ENCODE peak calls at places on chromosomes 12 and 14, in six cellular contexts. N is cardiac fibroblast; O is HEK293T; Y is activated naive CD4-positive, alpha-beta T cell treated with anti-CD3 and anti-CD28 coated beads for 36 hours; X is fibroblast of the aortic adventitia; Q is HTR-8/SVneo. A is an unnamed sample.

GRCh38 chr12:14289596-14289995 is 75.9 kb upstream of the ATF7IP start:
- DNase-seq in N (no peak), O (no peak), Y (no peak), X (no peak), Q (no peak), A (no peak)

GRCh38 chr12:105031061-105031807 is 45.1 kb downstream of the NOPCHAP1 start:
- DNase-seq in N (no peak), O (no peak), Y (no peak), X (no peak), Q (no peak), A (no peak)

GRCh38 chr14:60327447-60328331 is 78.7 kb downstream of the PPM1A start:
- DNase-seq in N (no peak), O (peak; percentile 13), Y (peak; percentile 67), X (no peak), Q (no peak), A (no peak)

GRCh38 chr12:29818925-29819324 is 35.2 kb upstream of the TMTC1 start:
- DNase-seq in N (no peak), O (no peak), Y (no peak), X (peak; percentile 87), Q (no peak), A (no peak)

GRCh38 chr14:75431827-75432226 is 4.0 kb downstream of the JDP2 start:
- DNase-seq in N (no peak), O (no peak), Y (no peak), X (peak; percentile 28), Q (no peak), A (no peak)

GRCh38 chr12:65705380-65705876 is 118.9 kb upstream of the HMGA2 start:
- DNase-seq in N (no peak), O (no peak), Y (no peak), X (no peak), Q (no peak), A (no peak)

GRCh38 chr14:56585461-56586084 is 6.0 kb downstream of the TMEM260 start:
- DNase-seq in N (peak; percentile 45), O (peak; percentile 12), Y (no peak), X (no peak), Q (no peak), A (no peak)

GRCh38 chr12:75438052-75438754 is 42.4 kb upstream of the GLIPR1 start:
- DNase-seq in N (no peak), O (no peak), Y (peak; percentile 21), X (no peak), Q (no peak), A (no peak)

GRCh38 chr12:49838973-49839633 is 3.8 kb downstream of the BCDIN3D start:
- DNase-seq in N (peak; percentile 69), O (peak; percentile 41), Y (peak; percentile 58), X (peak; percentile 69), Q (peak; percentile 45), A (peak; percentile 66)

GRCh38 chr14:64673748-64674147 is 30.5 kb upstream of the PLEKHG3 start:
- DNase-seq in N (no peak), O (no peak), Y (peak; percentile 40), X (no peak), Q (peak; percentile 77), A (no peak)

GRCh38 chr12:91138337-91138905 is 27.1 kb upstream of the LUM start:
- DNase-seq in N (no peak), O (no peak), Y (no peak), X (peak; percentile 73), Q (no peak), A (no peak)

GRCh38 chr12:107329569-107330324 is 236.4 kb upstream of the CRY1 start:
- DNase-seq in N (peak; percentile 88), O (no peak), Y (peak; percentile 45), X (peak; percentile 63), Q (no peak), A (no peak)

GRCh38 chr12:132568826-132569480 is 41.4 kb downstream of the LRCOL1 start:
- DNase-seq in N (no peak), O (no peak), Y (no peak), X (no peak), Q (no peak), A (no peak)

GRCh38 chr12:62684586-62685295 is 218.1 kb downstream of the MON2 start:
- DNase-seq in N (peak; percentile 26), O (no peak), Y (no peak), X (peak; percentile 89), Q (no peak), A (no peak)

GRCh38 chr14:95701846-95702221 is 12.1 kb downstream of the TCL1A start:
- DNase-seq in N (no peak), O (no peak), Y (no peak), X (peak; percentile 2), Q (no peak), A (no peak)

GRCh38 chr12:52636189-52636588 is 15.8 kb downstream of the KRT2 start:
- DNase-seq in N (no peak), O (no peak), Y (no peak), X (no peak), Q (no peak), A (no peak)

GRCh38 chr12:65840793-65841670 is 16.7 kb downstream of the HMGA2 start:
- DNase-seq in N (no peak), O (no peak), Y (no peak), X (no peak), Q (no peak), A (no peak)

GRCh38 chr12:132429122-132429931 is 60.6 kb upstream of the FBRSL1 start:
- DNase-seq in N (no peak), O (no peak), Y (no peak), X (no peak), Q (no peak), A (no peak)

GRCh38 chr14:24081739-24082204 is 10.4 kb downstream of the CPNE6 start:
- DNase-seq in N (no peak), O (no peak), Y (no peak), X (no peak), Q (no peak), A (no peak)

GRCh38 chr14:100827140-100827517 is 1.2 kb downstream of the MEG3 start:
- DNase-seq in N (peak; percentile 29), O (no peak), Y (no peak), X (peak; percentile 39), Q (no peak), A (no peak)

GRCh38 chr12:121947966-121948365 is 29.6 kb downstream of the CFAP251 start:
- DNase-seq in N (no peak), O (no peak), Y (no peak), X (no peak), Q (no peak), A (no peak)

GRCh38 chr14:58690801-58691516 is 53.2 kb downstream of the DACT1 start:
- DNase-seq in N (peak; percentile 0), O (no peak), Y (no peak), X (no peak), Q (no peak), A (no peak)

GRCh38 chr12:43060738-43061137 is 471.2 kb upstream of the PRICKLE1 start:
- DNase-seq in N (no peak), O (no peak), Y (no peak), X (peak; percentile 57), Q (no peak), A (no peak)

GRCh38 chr12:89389755-89390661 is 37.7 kb upstream of the DUSP6 start:
- DNase-seq in N (peak; percentile 51), O (no peak), Y (peak; percentile 41), X (peak; percentile 49), Q (no peak), A (no peak)

GRCh38 chr12:93530358-93530757 is 42.1 kb upstream of the SOCS2 start:
- DNase-seq in N (peak; percentile 65), O (no peak), Y (peak; percentile 21), X (peak; percentile 50), Q (no peak), A (no peak)

A was measured in pons.